ENCODE peak calls at places on chromosomes 6 and 20, in six cellular contexts. V, J, L, E, B and D are unnamed samples.

GRCh38 chr20:34891166-34892062 is 15.0 kb downstream of the ACSS2 start:
- DNase-seq in V (no peak), J (peak; percentile 91), L (no peak), E (no peak), B (no peak), D (no peak)

GRCh38 chr6:47094351-47094925 is 52.3 kb upstream of the ADGRF1 start:
- DNase-seq in V (peak; percentile 32), J (peak; percentile 70), L (no peak), E (no peak), B (no peak), D (peak; percentile 57)

GRCh38 chr6:95244749-95245148 is 332.6 kb upstream of the MANEA start:
- DNase-seq in V (no peak), J (no peak), L (no peak), E (no peak), B (no peak), D (no peak)

GRCh38 chr6:100664274-100665040 is 199.7 kb upstream of the SIM1 start:
- DNase-seq in V (peak; percentile 9), J (peak; percentile 66), L (peak; percentile 3), E (no peak), B (no peak), D (no peak)

GRCh38 chr20:59939052-59939878 is 840 bp downstream of the PPP1R3D start:
- DNase-seq in V (peak; percentile 40), J (no peak), L (no peak), E (peak; percentile 85), B (no peak), D (peak; percentile 77)

GRCh38 chr6:34901930-34902329 is 12.9 kb downstream of the ANKS1A start:
- DNase-seq in V (no peak), J (peak; percentile 13), L (no peak), E (no peak), B (no peak), D (no peak)

GRCh38 chr6:125099211-125100017 is 54.2 kb upstream of the TPD52L1 start:
- DNase-seq in V (peak; percentile 79), J (peak; percentile 80), L (peak; percentile 71), E (peak; percentile 87), B (no peak), D (peak; percentile 82)

GRCh38 chr6:39193201-39193791 is 36.0 kb downstream of the KCNK5 start:
- DNase-seq in V (no peak), J (no peak), L (no peak), E (no peak), B (no peak), D (no peak)